ENCODE peak calls at places on chromosomes 3 and 15, in seven cellular contexts. One of them, this sample, is unnamed.

GRCh38 chr3:63413523-63413922 is 135.4 kb downstream of the SYNPR start:
- DNase-seq in kidney: no peak
- DNase-seq in A673: no peak
- DNase-seq in left lung: no peak
- DNase-seq in B cell: no peak
- DNase-seq in lower lobe of right lung: no peak
- DNase-seq in IMR-90: no peak
- DNase-seq in this sample: no peak

GRCh38 chr3:10286596-10287295 is 6.0 kb downstream of the GHRL start:
- DNase-seq in B cell: no peak
- DNase-seq in IMR-90: peak; percentile 74
- DNase-seq in left lung: no peak
- DNase-seq in lower lobe of right lung: no peak
- DNase-seq in A673: peak; percentile 86
- DNase-seq in kidney: no peak
- DNase-seq in this sample: peak; percentile 19

GRCh38 chr15:56537881-56538280 is 72.9 kb upstream of the MNS1 start:
- DNase-seq in IMR-90: no peak
- DNase-seq in kidney: peak; percentile 72
- DNase-seq in A673: no peak
- DNase-seq in B cell: no peak
- DNase-seq in lower lobe of right lung: peak; percentile 45
- DNase-seq in left lung: peak; percentile 35
- DNase-seq in this sample: no peak

GRCh38 chr15:98903377-98904018 is 104.1 kb downstream of the PGPEP1L start:
- DNase-seq in lower lobe of right lung: no peak
- DNase-seq in IMR-90: peak; percentile 73
- DNase-seq in left lung: no peak
- DNase-seq in B cell: no peak
- DNase-seq in kidney: no peak
- DNase-seq in A673: peak; percentile 21
- DNase-seq in this sample: no peak

GRCh38 chr3:128271536-128272332 is 118.5 kb downstream of the EEFSEC start:
- DNase-seq in B cell: no peak
- DNase-seq in A673: no peak
- DNase-seq in IMR-90: no peak
- DNase-seq in lower lobe of right lung: no peak
- DNase-seq in kidney: peak; percentile 38
- DNase-seq in left lung: no peak
- DNase-seq in this sample: no peak

GRCh38 chr3:134446800-134447199 is 39.0 kb downstream of the ANAPC13 start:
- DNase-seq in B cell: no peak
- DNase-seq in left lung: no peak
- DNase-seq in lower lobe of right lung: no peak
- DNase-seq in A673: no peak
- DNase-seq in IMR-90: peak; percentile 68
- DNase-seq in kidney: no peak
- DNase-seq in this sample: no peak

GRCh38 chr15:51758645-51759044 is 7.2 kb downstream of the TMOD2 start:
- DNase-seq in kidney: no peak
- DNase-seq in A673: no peak
- DNase-seq in left lung: no peak
- DNase-seq in IMR-90: peak; percentile 89
- DNase-seq in lower lobe of right lung: no peak
- DNase-seq in B cell: no peak
- DNase-seq in this sample: peak; percentile 36

GRCh38 chr15:78761020-78761419 is 50.2 kb downstream of the ADAMTS7 start:
- DNase-seq in left lung: peak; percentile 25
- DNase-seq in lower lobe of right lung: no peak
- DNase-seq in A673: no peak
- DNase-seq in IMR-90: no peak
- DNase-seq in kidney: peak; percentile 65
- DNase-seq in B cell: no peak
- DNase-seq in this sample: no peak

GRCh38 chr3:141660598-141660947 is 77.5 kb upstream of the RNF7 start:
- DNase-seq in B cell: no peak
- DNase-seq in lower lobe of right lung: no peak
- DNase-seq in A673: no peak
- DNase-seq in IMR-90: peak; percentile 14
- DNase-seq in left lung: no peak
- DNase-seq in kidney: no peak
- DNase-seq in this sample: no peak

GRCh38 chr3:143146875-143147274 is 27.3 kb downstream of the CHST2 start:
- DNase-seq in B cell: no peak
- DNase-seq in left lung: no peak
- DNase-seq in kidney: no peak
- DNase-seq in IMR-90: no peak
- DNase-seq in lower lobe of right lung: no peak
- DNase-seq in A673: no peak
- DNase-seq in this sample: no peak

GRCh38 chr15:58568157-58568571 is 136.4 kb downstream of the LIPC start:
- DNase-seq in B cell: no peak
- DNase-seq in IMR-90: no peak
- DNase-seq in A673: peak; percentile 21
- DNase-seq in left lung: no peak
- DNase-seq in kidney: no peak
- DNase-seq in lower lobe of right lung: no peak
- DNase-seq in this sample: no peak

GRCh38 chr3:81592101-81592500 is 169.3 kb downstream of the GBE1 start:
- DNase-seq in B cell: no peak
- DNase-seq in IMR-90: peak; percentile 70
- DNase-seq in left lung: no peak
- DNase-seq in A673: no peak
- DNase-seq in kidney: no peak
- DNase-seq in lower lobe of right lung: no peak
- DNase-seq in this sample: no peak

GRCh38 chr3:128801779-128802369 is 75.9 kb downstream of the RAB7A start:
- DNase-seq in lower lobe of right lung: no peak
- DNase-seq in A673: no peak
- DNase-seq in IMR-90: no peak
- DNase-seq in B cell: no peak
- DNase-seq in kidney: no peak
- DNase-seq in left lung: no peak
- DNase-seq in this sample: no peak

GRCh38 chr3:149174901-149175300 is 45.5 kb downstream of the HPS3 start:
- DNase-seq in B cell: no peak
- DNase-seq in kidney: no peak
- DNase-seq in left lung: no peak
- DNase-seq in IMR-90: no peak
- DNase-seq in A673: peak; percentile 10
- DNase-seq in lower lobe of right lung: no peak
- DNase-seq in this sample: peak; percentile 18

GRCh38 chr3:66253790-66254620 is 33.2 kb downstream of the SLC25A26 start:
- DNase-seq in lower lobe of right lung: no peak
- DNase-seq in IMR-90: peak; percentile 67
- DNase-seq in A673: peak; percentile 27
- DNase-seq in B cell: no peak
- DNase-seq in kidney: no peak
- DNase-seq in left lung: no peak
- DNase-seq in this sample: peak; percentile 12

GRCh38 chr15:88509321-88509720 is 37.2 kb downstream of the DET1 start:
- DNase-seq in A673: no peak
- DNase-seq in B cell: no peak
- DNase-seq in kidney: no peak
- DNase-seq in left lung: no peak
- DNase-seq in IMR-90: no peak
- DNase-seq in lower lobe of right lung: no peak
- DNase-seq in this sample: no peak

GRCh38 chr15:90184786-90185704 is 16.1 kb upstream of the SEMA4B start:
- DNase-seq in kidney: peak; percentile 95
- DNase-seq in left lung: peak; percentile 73
- DNase-seq in lower lobe of right lung: peak; percentile 84
- DNase-seq in IMR-90: no peak
- DNase-seq in B cell: peak; percentile 92
- DNase-seq in A673: peak; percentile 40
- DNase-seq in this sample: no peak

GRCh38 chr15:88804257-88804656 is 1.0 kb downstream of the ACAN start:
- DNase-seq in IMR-90: no peak
- DNase-seq in B cell: peak; percentile 25
- DNase-seq in lower lobe of right lung: no peak
- DNase-seq in left lung: no peak
- DNase-seq in kidney: no peak
- DNase-seq in A673: no peak
- DNase-seq in this sample: no peak

GRCh38 chr3:135041586-135041985 is 246.5 kb downstream of the EPHB1 start:
- DNase-seq in kidney: no peak
- DNase-seq in B cell: no peak
- DNase-seq in lower lobe of right lung: no peak
- DNase-seq in IMR-90: peak; percentile 2
- DNase-seq in A673: no peak
- DNase-seq in left lung: no peak
- DNase-seq in this sample: peak; percentile 39

DNA sequence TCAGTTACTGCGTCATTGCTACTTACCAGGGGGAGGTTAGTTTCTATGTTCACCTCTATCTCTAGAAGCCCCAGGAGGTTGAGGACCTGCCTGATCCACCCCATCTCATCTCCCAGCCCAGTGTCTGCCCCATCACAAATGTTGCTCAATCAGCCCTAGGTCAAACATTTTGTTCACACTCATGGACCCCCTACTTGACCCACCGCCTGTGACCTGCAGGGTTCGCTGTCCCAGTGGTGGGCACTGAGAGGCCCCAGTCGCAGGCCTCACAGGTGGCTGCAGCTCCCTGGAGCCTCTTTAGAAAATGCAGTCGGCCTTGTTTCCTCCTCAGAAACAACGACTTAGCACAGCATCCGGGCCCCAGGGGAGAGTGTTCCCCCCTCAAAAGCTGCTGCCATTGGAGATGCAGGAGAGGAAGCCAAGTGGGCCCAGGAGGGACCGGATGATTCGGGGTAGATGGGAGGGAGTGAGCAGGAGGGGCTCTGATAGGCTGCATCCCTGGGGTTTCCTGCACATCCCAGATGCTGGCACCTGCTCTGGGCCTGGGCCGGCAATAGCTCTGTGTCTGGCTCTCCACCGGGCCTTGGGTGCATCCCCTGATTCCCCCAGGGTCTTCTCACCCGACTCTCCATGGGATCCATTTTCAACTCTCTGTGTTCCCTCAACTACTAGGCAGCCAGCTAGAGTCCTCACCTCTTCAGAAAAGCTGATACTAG is 18.4 kb upstream of the INSYN1 start:
- DNase-seq in kidney: no peak
- DNase-seq in lower lobe of right lung: peak; percentile 15
- DNase-seq in left lung: no peak
- DNase-seq in B cell: no peak
- DNase-seq in A673: no peak
- DNase-seq in IMR-90: no peak
- DNase-seq in this sample: no peak
- TF ChIP-seq CTCF in kidney: no peak
- TF ChIP-seq CTCF in lower lobe of right lung: no peak
- TF ChIP-seq CTCF in left lung: no peak
- TF ChIP-seq CTCF in B cell: no peak
- TF ChIP-seq CTCF in A673: no peak
- TF ChIP-seq CTCF in IMR-90: no peak
- TF ChIP-seq CTCF in this sample: no peak

DNA sequence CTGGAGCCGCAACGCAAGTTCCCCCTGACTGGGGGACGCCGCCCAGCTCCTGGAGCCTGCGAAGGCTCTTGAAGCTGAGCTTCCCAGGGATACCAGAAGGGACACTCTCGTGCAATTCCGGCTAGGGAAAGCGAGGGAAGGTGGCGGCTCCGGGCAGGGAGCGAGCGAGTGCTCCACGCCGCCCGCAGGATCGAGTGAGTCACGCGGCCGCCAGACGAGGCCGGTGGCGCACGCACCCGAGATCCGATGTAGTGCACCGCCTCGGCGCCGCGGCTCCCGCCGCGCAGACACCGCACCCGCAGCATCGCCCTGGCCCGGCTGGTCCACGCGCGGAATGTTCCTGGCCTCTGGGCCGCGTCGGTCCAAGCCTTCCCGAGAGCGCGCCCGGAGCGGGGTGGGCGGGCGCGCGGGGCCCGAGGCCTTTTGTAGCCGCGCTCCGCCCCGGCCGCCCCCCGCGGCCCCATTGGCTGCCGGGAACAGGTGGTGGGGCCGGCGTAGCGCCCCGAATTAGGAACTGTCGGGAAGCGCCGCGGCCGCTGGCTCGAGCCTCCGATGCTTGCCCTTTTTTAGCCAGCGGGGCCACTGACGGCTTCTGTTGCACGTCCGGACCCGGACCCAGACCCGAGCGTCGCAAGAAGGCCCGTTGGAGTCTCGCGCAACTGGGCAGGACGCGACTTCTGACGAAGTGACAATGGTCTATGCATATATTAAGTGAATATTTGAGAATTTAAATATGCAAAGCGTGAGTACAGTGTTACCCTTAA is at the start of gene GATM:
- DNase-seq in left lung: peak; percentile 62
- DNase-seq in B cell: peak; percentile 90
- DNase-seq in IMR-90: peak; percentile 83
- DNase-seq in A673: peak; percentile 85
- DNase-seq in lower lobe of right lung: peak; percentile 81
- DNase-seq in kidney: peak; percentile 94
- DNase-seq in this sample: peak; percentile 42
- TF ChIP-seq CTCF in left lung: peak; percentile 40
- TF ChIP-seq CTCF in B cell: peak; percentile 23
- TF ChIP-seq CTCF in IMR-90: peak; percentile 55
- TF ChIP-seq CTCF in A673: peak; percentile 52
- TF ChIP-seq CTCF in lower lobe of right lung: peak; percentile 53
- TF ChIP-seq CTCF in kidney: peak; percentile 4
- TF ChIP-seq CTCF in this sample: peak; percentile 46

GRCh38 chr3:33834117-33834495 is 35.7 kb downstream of the PDCD6IP start:
- DNase-seq in B cell: peak; percentile 10
- DNase-seq in A673: no peak
- DNase-seq in left lung: no peak
- DNase-seq in IMR-90: no peak
- DNase-seq in kidney: no peak
- DNase-seq in lower lobe of right lung: no peak
- DNase-seq in this sample: no peak
- TF ChIP-seq CTCF in B cell: no peak
- TF ChIP-seq CTCF in A673: no peak
- TF ChIP-seq CTCF in left lung: no peak
- TF ChIP-seq CTCF in IMR-90: no peak
- TF ChIP-seq CTCF in kidney: no peak
- TF ChIP-seq CTCF in lower lobe of right lung: no peak
- TF ChIP-seq CTCF in this sample: no peak

DNA sequence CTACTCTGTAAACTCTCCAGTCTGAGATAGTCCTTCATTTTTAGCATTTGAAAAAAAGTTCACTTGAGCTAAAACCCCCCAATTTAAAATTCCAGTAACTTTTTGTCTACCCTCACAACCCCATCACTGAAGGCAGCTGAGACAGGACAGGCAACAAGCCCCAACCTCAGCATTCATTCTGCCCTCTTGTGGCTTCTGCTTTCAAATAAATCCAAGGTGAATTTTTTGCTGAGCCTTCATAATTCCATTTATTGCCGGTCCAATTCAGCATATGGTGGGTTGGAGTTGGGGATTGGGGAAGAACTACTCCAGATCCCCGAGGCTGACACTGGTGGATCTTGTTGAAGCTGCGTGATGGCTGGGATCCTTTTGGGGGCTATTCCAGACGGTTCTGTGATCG is 88.4 kb upstream of the THRB start:
- DNase-seq in left lung: no peak
- DNase-seq in IMR-90: no peak
- DNase-seq in A673: no peak
- DNase-seq in B cell: no peak
- DNase-seq in lower lobe of right lung: no peak
- DNase-seq in kidney: no peak
- DNase-seq in this sample: no peak
- TF ChIP-seq CTCF in left lung: no peak
- TF ChIP-seq CTCF in IMR-90: no peak
- TF ChIP-seq CTCF in A673: no peak
- TF ChIP-seq CTCF in B cell: peak; percentile 19
- TF ChIP-seq CTCF in lower lobe of right lung: no peak
- TF ChIP-seq CTCF in kidney: peak; percentile 16
- TF ChIP-seq CTCF in this sample: peak; percentile 43

GRCh38 chr3:154616298-154616697 is 186.3 kb upstream of the GPR149 start:
- DNase-seq in A673: no peak
- DNase-seq in left lung: no peak
- DNase-seq in kidney: peak; percentile 54
- DNase-seq in IMR-90: no peak
- DNase-seq in lower lobe of right lung: no peak
- DNase-seq in B cell: no peak
- DNase-seq in this sample: no peak
- TF ChIP-seq CTCF in A673: peak; percentile 12
- TF ChIP-seq CTCF in left lung: no peak
- TF ChIP-seq CTCF in kidney: no peak
- TF ChIP-seq CTCF in IMR-90: no peak
- TF ChIP-seq CTCF in lower lobe of right lung: no peak
- TF ChIP-seq CTCF in B cell: no peak
- TF ChIP-seq CTCF in this sample: no peak